ENCODE peak calls at places on chromosomes 11 and 22, in nine cellular contexts. M is mucosa of descending colon, V is BJ, I is prostate gland, S is right lobe of liver, D is fibroblast of lung, O is transverse colon, L is HCT116, E is IMR-90. P is an unnamed sample.
A peak's percentile ranks its signal among the peaks of the same experiment; 100 is the strongest.

GRCh38 chr11:60899021-60899936 is 7.1 kb downstream of the PRPF19 start:
- DNase-seq in L (peak; percentile 51), D (peak; percentile 54), I (peak; percentile 46), O (no peak), S (no peak), E (peak; percentile 73), V (no peak), M (no peak), P (no peak)

GRCh38 chr11:44943118-44943517 is 7.6 kb downstream of the TP53I11 start:
- DNase-seq in I (no peak), E (no peak), S (peak; percentile 40), V (no peak), D (no peak), M (peak; percentile 57), L (no peak), O (peak; percentile 54), P (no peak)

GRCh38 chr11:75577198-75577597 is 15.1 kb downstream of the SERPINH1 start:
- DNase-seq in I (peak; percentile 21), D (no peak), S (no peak), L (no peak), E (peak; percentile 38), V (no peak), O (peak; percentile 64), M (peak; percentile 68), P (no peak)

GRCh38 chr11:63918576-63919171 is 1.7 kb upstream of the RCOR2 start:
- DNase-seq in I (no peak), O (no peak), S (no peak), M (peak; percentile 58), L (no peak), E (no peak), D (no peak), V (no peak), P (no peak)

GRCh38 chr11:11567862-11568650 is 53.7 kb downstream of the GALNT18 start:
- DNase-seq in V (no peak), E (peak; percentile 30), I (peak; percentile 36), O (peak; percentile 29), L (peak; percentile 22), M (no peak), S (no peak), D (peak; percentile 54), P (no peak)

GRCh38 chr22:24582111-24582814 is 10.6 kb downstream of the LRRC75B start:
- DNase-seq in O (no peak), I (no peak), M (no peak), D (no peak), E (no peak), L (no peak), S (no peak), V (no peak), P (no peak)

GRCh38 chr22:20130319-20130718 is 1.3 kb upstream of the ZDHHC8 start:
- DNase-seq in M (no peak), D (no peak), I (no peak), L (no peak), V (no peak), O (no peak), S (no peak), E (no peak), P (no peak)

GRCh38 chr22:46827072-46827780 is 64.8 kb downstream of the TBC1D22A start:
- DNase-seq in V (no peak), D (no peak), O (no peak), L (no peak), S (no peak), M (no peak), I (no peak), E (no peak), P (no peak)

GRCh38 chr11:102703826-102704493 is 1.6 kb downstream of the MMP27 start:
- DNase-seq in V (no peak), M (no peak), D (no peak), S (no peak), L (no peak), E (no peak), I (no peak), O (no peak), P (no peak)

GRCh38 chr11:17719028-17719939 is at the start of gene MYOD1:
- DNase-seq in L (no peak), D (peak; percentile 24), S (no peak), I (no peak), O (no peak), M (no peak), E (no peak), V (no peak), P (no peak)

GRCh38 chr11:17718510-17718962 is 835 bp upstream of the MYOD1 start:
- DNase-seq in M (no peak), E (no peak), O (no peak), D (no peak), V (no peak), I (no peak), S (no peak), L (no peak), P (no peak)

GRCh38 chr11:17720796-17721171 is 1.4 kb downstream of the MYOD1 start:
- DNase-seq in I (no peak), E (no peak), O (no peak), V (no peak), S (no peak), D (no peak), M (no peak), L (no peak), P (no peak)

GRCh38 chr11:17721242-17721999 is 2.0 kb downstream of the MYOD1 start:
- DNase-seq in D (no peak), E (no peak), V (no peak), O (no peak), S (no peak), I (no peak), L (no peak), M (no peak), P (no peak)

DNA sequence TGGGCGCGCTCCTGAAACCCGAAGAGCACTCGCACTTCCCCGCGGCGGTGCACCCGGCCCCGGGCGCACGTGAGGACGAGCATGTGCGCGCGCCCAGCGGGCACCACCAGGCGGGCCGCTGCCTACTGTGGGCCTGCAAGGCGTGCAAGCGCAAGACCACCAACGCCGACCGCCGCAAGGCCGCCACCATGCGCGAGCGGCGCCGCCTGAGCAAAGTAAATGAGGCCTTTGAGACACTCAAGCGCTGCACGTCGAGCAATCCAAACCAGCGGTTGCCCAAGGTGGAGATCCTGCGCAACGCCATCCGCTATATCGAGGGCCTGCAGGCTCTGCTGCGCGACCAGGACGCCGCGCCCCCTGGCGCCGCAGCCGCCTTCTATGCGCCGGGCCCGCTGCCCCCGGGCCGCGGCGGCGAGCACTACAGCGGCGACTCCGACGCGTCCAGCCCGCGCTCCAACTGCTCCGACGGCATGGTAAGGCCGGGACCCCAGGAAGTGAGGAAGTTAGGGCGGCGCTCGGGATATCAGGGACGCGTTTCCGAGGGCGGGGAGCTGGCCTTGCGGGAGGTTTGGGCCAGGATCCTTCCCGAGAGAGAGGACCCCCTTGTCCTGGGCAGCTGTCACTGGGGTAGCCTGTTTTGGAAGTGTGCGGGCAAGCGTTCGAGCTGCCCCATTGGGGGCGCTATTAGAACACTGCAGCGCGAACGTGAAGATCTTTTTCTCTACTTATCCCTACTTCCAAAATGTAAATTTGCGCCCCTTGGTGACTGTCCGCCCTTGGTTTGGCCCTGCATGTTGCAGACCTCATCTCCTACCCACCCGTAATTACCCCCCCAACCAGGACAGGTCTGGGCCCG is 797 bp downstream of the MYOD1 start:
- DNase-seq in S (no peak), O (no peak), M (no peak), I (no peak), E (no peak), V (no peak), L (no peak), D (peak; percentile 38), P (no peak)
- TF ChIP-seq CTCF in S (peak; percentile 21), O (no peak), M (no peak), I (no peak), E (peak; percentile 17), V (no peak), L (peak; percentile 20), D (no peak), P (peak; percentile 37)

GRCh38 chr11:73317803-73318202 is 9.7 kb downstream of the ARHGEF17 start:
- DNase-seq in L (no peak), E (no peak), D (no peak), O (no peak), V (no peak), S (no peak), I (no peak), M (no peak), P (no peak)
- H3K4me3 ChIP-seq in L (no peak overlapping the region), E (no peak overlapping the region), D (no peak overlapping the region), O (no peak overlapping the region), V (no peak overlapping the region), S (no peak overlapping the region), I (no peak overlapping the region), M (no peak overlapping the region), P (no peak overlapping the region)

DNA sequence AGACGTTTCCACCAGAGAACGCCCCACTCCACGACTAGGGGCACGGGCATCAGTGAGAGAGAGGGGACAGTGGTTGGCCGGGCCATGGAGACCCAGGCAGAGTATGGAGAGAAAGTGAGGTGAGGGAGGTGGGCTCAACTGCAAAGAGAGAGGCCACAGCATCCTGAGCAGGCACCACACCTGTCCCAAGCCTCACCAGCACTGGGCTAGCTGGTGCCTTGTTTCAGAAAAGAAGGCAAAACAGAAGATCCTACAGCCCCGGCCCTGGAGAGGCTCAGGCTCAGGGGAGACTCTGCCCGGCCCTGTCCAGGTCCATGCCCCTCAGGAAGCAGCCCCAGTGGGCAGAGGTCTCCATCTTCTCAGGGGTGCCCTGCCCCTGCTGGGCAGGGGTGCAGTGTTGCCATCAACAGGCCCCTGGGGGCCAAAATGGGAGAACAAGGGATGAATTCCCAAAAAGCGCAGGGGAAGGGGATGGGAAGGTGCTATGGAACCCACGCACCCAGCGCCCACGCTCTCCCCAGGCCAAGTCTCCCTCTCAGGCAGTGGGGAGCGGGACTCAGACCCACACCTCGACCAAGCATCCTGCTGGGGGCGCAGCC is 6.0 kb downstream of the TSPAN32 start:
- DNase-seq in M (no peak), I (no peak), O (no peak), L (no peak), D (no peak), E (no peak), S (no peak), V (no peak), P (no peak)
- TF ChIP-seq CTCF in M (no peak), I (no peak), O (no peak), L (no peak), D (no peak), E (no peak), S (no peak), V (no peak), P (no peak)

GRCh38 chr11:119361056-119361787 is 14.7 kb upstream of the MFRP start:
- DNase-seq in E (peak; percentile 87), V (peak; percentile 48), L (peak; percentile 79), I (no peak), M (peak; percentile 28), D (peak; percentile 82), S (peak; percentile 78), O (no peak), P (peak; percentile 69)

GRCh38 chr11:119362741-119363080 is 16.2 kb upstream of the MFRP start:
- DNase-seq in S (no peak), L (no peak), V (no peak), M (no peak), I (no peak), D (no peak), E (no peak), O (no peak), P (no peak)

GRCh38 chr11:119363081-119363861 is 16.8 kb upstream of the MFRP start:
- DNase-seq in I (no peak), E (no peak), S (peak; percentile 40), D (no peak), M (peak; percentile 43), O (no peak), V (no peak), L (no peak), P (no peak)

GRCh38 chr11:119363874-119364590 is 17.5 kb downstream of the USP2 start:
- DNase-seq in S (peak; percentile 78), E (no peak), O (peak; percentile 68), D (peak; percentile 20), M (peak; percentile 81), V (no peak), I (no peak), L (no peak), P (no peak)

GRCh38 chr11:119361961-119362725 is 15.6 kb upstream of the MFRP start:
- DNase-seq in V (no peak), O (no peak), I (no peak), S (no peak), L (no peak), M (no peak), E (no peak), D (no peak), P (no peak)
- H3K4me3 ChIP-seq in V (no peak overlapping the region), O (peak overlapping the region; percentile 40), I (no peak overlapping the region), S (peak overlapping the region; percentile 73), L (no peak overlapping the region), M (no peak overlapping the region), E (no peak overlapping the region), D (no peak overlapping the region), P (peak overlapping the region; percentile 48)